ENCODE peak calls at places on chromosome 18, in six cellular contexts. I is kidney epithelial cell; E is cardiac muscle cell; Z is effector memory CD4-positive, alpha-beta T cell; B is iPS DF 6.9; G is body of pancreas. O is an unnamed sample.

GRCh38 chr18:49664086-49664890 is 102.4 kb downstream of the LIPG start:
- DNase-seq in I (no peak), E (no peak), Z (no peak), B (no peak), G (no peak), O (no peak)

GRCh38 chr18:10213526-10213925 is 240.9 kb upstream of the APCDD1 start:
- DNase-seq in I (no peak), E (peak; percentile 34), Z (no peak), B (no peak), G (no peak), O (no peak)

GRCh38 chr18:75427603-75428002 is at the start of gene SMIM21:
- DNase-seq in I (no peak), E (no peak), Z (no peak), B (no peak), G (no peak), O (no peak)

GRCh38 chr18:78655921-78656320 is 323.7 kb upstream of the SALL3 start:
- DNase-seq in I (no peak), E (no peak), Z (no peak), B (no peak), G (no peak), O (no peak)

GRCh38 chr18:76476665-76477561 is 18.1 kb downstream of the ZNF516 start:
- DNase-seq in I (peak; percentile 65), E (no peak), Z (no peak), B (no peak), G (no peak), O (peak; percentile 86)

GRCh38 chr18:58937204-58937603 is 72.5 kb downstream of the ZNF532 start:
- DNase-seq in I (no peak), E (no peak), Z (no peak), B (no peak), G (no peak), O (no peak)

GRCh38 chr18:3995476-3996102 is 459.5 kb downstream of the DLGAP1 start:
- DNase-seq in I (peak; percentile 34), E (peak; percentile 86), Z (no peak), B (peak; percentile 58), G (peak; percentile 62), O (no peak)

GRCh38 chr18:3248670-3249359 is 1.2 kb downstream of the MYL12A start:
- DNase-seq in I (no peak), E (no peak), Z (no peak), B (no peak), G (peak; percentile 53), O (no peak)

GRCh38 chr18:9596257-9596656 is 18.1 kb downstream of the PPP4R1 start:
- DNase-seq in I (no peak), E (no peak), Z (no peak), B (no peak), G (no peak), O (no peak)

GRCh38 chr18:57048859-57049258 is 98.0 kb upstream of the BOD1L2 start:
- DNase-seq in I (no peak), E (no peak), Z (no peak), B (no peak), G (no peak), O (no peak)

GRCh38 chr18:71583291-71583690 is 960.9 kb downstream of the CBLN2 start:
- DNase-seq in I (no peak), E (no peak), Z (no peak), B (no peak), G (no peak), O (no peak)

GRCh38 chr18:7778181-7778580 is 211.1 kb downstream of the PTPRM start:
- DNase-seq in I (no peak), E (no peak), Z (no peak), B (no peak), G (no peak), O (no peak)

GRCh38 chr18:3207565-3207964 is 12.2 kb downstream of the MYOM1 start:
- DNase-seq in I (peak; percentile 25), E (no peak), Z (no peak), B (no peak), G (peak; percentile 29), O (no peak)

GRCh38 chr18:76506974-76507764 is 12.1 kb upstream of the ZNF516 start:
- DNase-seq in I (no peak), E (no peak), Z (no peak), B (no peak), G (no peak), O (no peak)

GRCh38 chr18:46833899-46834298 is 77.0 kb upstream of the ST8SIA5 start:
- DNase-seq in I (no peak), E (no peak), Z (no peak), B (no peak), G (no peak), O (no peak)

GRCh38 chr18:27735117-27735516 is 441.8 kb downstream of the CDH2 start:
- DNase-seq in I (no peak), E (no peak), Z (no peak), B (no peak), G (no peak), O (no peak)

GRCh38 chr18:9048808-9049494 is 53.5 kb upstream of the NDUFV2 start:
- DNase-seq in I (no peak), E (no peak), Z (no peak), B (no peak), G (no peak), O (no peak)

GRCh38 chr18:58176915-58177717 is 133.1 kb downstream of the NEDD4L start:
- DNase-seq in I (peak; percentile 73), E (no peak), Z (no peak), B (no peak), G (no peak), O (peak; percentile 70)

GRCh38 chr18:44599409-44599808 is 81.3 kb upstream of the SETBP1 start:
- DNase-seq in I (no peak), E (no peak), Z (no peak), B (no peak), G (peak; percentile 34), O (no peak)

GRCh38 chr18:36394486-36394885 is 97.0 kb downstream of the FHOD3 start:
- DNase-seq in I (no peak), E (no peak), Z (no peak), B (no peak), G (no peak), O (no peak)

GRCh38 chr18:9716780-9717563 is 8.9 kb downstream of the RAB31 start:
- DNase-seq in I (no peak), E (no peak), Z (no peak), B (no peak), G (no peak), O (no peak)

GRCh38 chr18:62790836-62791772 is 75.8 kb downstream of the PHLPP1 start:
- DNase-seq in I (no peak), E (no peak), Z (no peak), B (no peak), G (no peak), O (peak; percentile 31)

GRCh38 chr18:54130177-54130576 is 94.3 kb downstream of the MBD2 start:
- DNase-seq in I (no peak), E (no peak), Z (no peak), B (no peak), G (no peak), O (no peak)

GRCh38 chr18:8188196-8188595 is 421.0 kb upstream of the RAB12 start:
- DNase-seq in I (no peak), E (no peak), Z (no peak), B (no peak), G (peak; percentile 65), O (no peak)

GRCh38 chr18:74282359-74283254 is 9.2 kb downstream of the CYB5A start:
- DNase-seq in I (no peak), E (no peak), Z (no peak), B (no peak), G (peak; percentile 52), O (no peak)

GRCh38 chr18:35030234-35030989 is 10.8 kb upstream of the MAPRE2 start:
- DNase-seq in I (no peak), E (no peak), Z (no peak), B (no peak), G (no peak), O (no peak)

GRCh38 chr18:76589866-76590265 is 94.8 kb upstream of the ZNF516 start:
- DNase-seq in I (no peak), E (no peak), Z (no peak), B (no peak), G (no peak), O (no peak)

GRCh38 chr18:23884712-23885375 is 129.7 kb upstream of the TTC39C start:
- DNase-seq in I (no peak), E (no peak), Z (no peak), B (no peak), G (peak; percentile 51), O (no peak)

GRCh38 chr18:5456577-5457466 is 87.0 kb downstream of the EPB41L3 start:
- DNase-seq in I (no peak), E (peak; percentile 37), Z (no peak), B (no peak), G (no peak), O (peak; percentile 16)

GRCh38 chr18:52340466-52341378 is 725 bp downstream of the DCC start:
- DNase-seq in I (no peak), E (no peak), Z (no peak), B (no peak), G (no peak), O (no peak)
- H3K27me3 ChIP-seq in I (peaks cover 26% of the 10 kb centered on the region), E (peaks cover 53% of the 10 kb centered on the region), Z (no peaks in the 10 kb centered on the region), B (peaks cover 22% of the 10 kb centered on the region), G (peaks cover 8% of the 10 kb centered on the region), O (no peaks in the 10 kb centered on the region)

GRCh38 chr18:65056575-65056974 is 694.2 kb upstream of the CDH7 start:
- DNase-seq in I (no peak), E (peak; percentile 62), Z (no peak), B (no peak), G (no peak), O (no peak)

GRCh38 chr18:65057439-65058083 is 693.3 kb upstream of the CDH7 start:
- DNase-seq in I (no peak), E (peak; percentile 45), Z (no peak), B (no peak), G (no peak), O (no peak)
- H3K4me3 ChIP-seq in I (no peak overlapping the region), E (peak overlapping the region; percentile 4), Z (no peak overlapping the region), B (no peak overlapping the region), G (no peak overlapping the region), O (no peak overlapping the region)

DNA sequence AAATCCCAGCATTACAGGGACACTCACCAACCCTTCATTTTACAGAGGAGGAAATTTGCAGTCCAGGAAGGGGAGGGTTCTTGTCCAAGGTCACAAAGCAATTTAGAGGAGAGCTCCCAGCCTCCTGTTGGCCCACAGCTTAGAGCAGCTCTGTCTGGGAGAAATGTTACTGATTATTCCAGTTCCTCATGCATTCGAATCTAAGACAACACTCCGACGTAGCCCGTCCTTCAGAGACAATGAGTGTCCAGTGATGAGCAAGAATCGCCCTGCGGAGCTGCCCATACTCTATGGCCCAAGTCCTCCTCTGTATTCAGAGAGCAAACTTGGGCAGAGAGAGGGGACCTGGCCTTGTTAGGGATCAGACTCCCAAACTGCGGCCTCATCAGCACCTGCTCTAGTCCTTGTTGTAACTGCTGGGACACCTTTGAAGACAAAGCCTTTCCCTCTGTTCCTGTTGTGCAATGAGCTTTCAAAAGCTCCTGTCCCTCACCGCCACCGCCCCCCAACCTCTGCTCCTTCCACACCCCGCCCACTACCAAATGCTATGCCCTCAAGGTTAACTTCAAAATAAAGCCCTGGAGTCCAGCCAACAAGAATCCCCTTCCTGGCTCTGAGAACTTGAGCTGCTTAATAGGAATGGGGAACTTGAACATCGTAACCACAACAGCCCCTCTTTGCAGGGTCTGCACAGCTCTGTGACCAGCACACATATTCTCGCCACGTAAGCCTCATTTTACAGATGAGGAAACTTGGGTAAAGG is 234.8 kb upstream of the SMAD2 start:
- DNase-seq in I (no peak), E (no peak), Z (no peak), B (no peak), G (no peak), O (no peak)
- H3K27me3 ChIP-seq in I (peaks cover 2% of the 10 kb centered on the region), E (no peaks in the 10 kb centered on the region), Z (peaks cover 3% of the 10 kb centered on the region), B (peaks cover 2% of the 10 kb centered on the region), G (no peaks in the 10 kb centered on the region), O (peaks cover 14% of the 10 kb centered on the region)

DNA sequence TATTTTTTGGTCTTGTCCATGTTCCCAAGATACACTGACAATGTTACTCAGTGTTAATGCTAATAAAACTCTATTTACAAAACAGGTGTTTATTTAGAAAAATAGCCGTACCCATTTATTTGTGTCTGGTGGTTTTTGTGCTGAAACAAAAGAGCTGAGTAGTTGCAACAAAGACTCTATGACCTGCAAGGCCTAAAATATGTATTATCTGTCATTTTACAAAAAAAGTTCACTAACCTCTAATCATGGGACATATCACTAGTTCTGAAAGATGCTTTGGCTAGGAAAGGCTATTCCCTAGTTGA is 59.2 kb upstream of the SLC25A52 start:
- DNase-seq in I (no peak), E (no peak), Z (no peak), B (no peak), G (no peak), O (no peak)
- H3K4me3 ChIP-seq in I (no peak overlapping the region), E (no peak overlapping the region), Z (no peak overlapping the region), B (no peak overlapping the region), G (no peak overlapping the region), O (no peak overlapping the region)

O was measured in BJ.